ENCODE peak calls at places on chromosomes 2 and 18, in seven cellular contexts. One of them, this sample, is unnamed.

GRCh38 chr2:85111819-85112281 is 21.3 kb upstream of the TCF7L1 start:
- DNase-seq in K562: no peak
- DNase-seq in tibial nerve: no peak
- DNase-seq in heart left ventricle: no peak
- DNase-seq in adrenal gland: no peak
- DNase-seq in right lobe of liver: no peak
- DNase-seq in gastrocnemius medialis: no peak
- DNase-seq in this sample: no peak

GRCh38 chr18:74286106-74286856 is 5.5 kb downstream of the CYB5A start:
- DNase-seq in K562: no peak
- DNase-seq in tibial nerve: no peak
- DNase-seq in heart left ventricle: no peak
- DNase-seq in adrenal gland: no peak
- DNase-seq in right lobe of liver: no peak
- DNase-seq in gastrocnemius medialis: no peak
- DNase-seq in this sample: no peak

GRCh38 chr2:2530334-2530733 is 199.3 kb upstream of the MYT1L start:
- DNase-seq in K562: no peak
- DNase-seq in tibial nerve: no peak
- DNase-seq in heart left ventricle: no peak
- DNase-seq in adrenal gland: no peak
- DNase-seq in right lobe of liver: no peak
- DNase-seq in gastrocnemius medialis: no peak
- DNase-seq in this sample: no peak

GRCh38 chr2:50729306-50730105 is 302.4 kb downstream of the NRXN1 start:
- DNase-seq in K562: no peak
- DNase-seq in tibial nerve: no peak
- DNase-seq in heart left ventricle: no peak
- DNase-seq in adrenal gland: no peak
- DNase-seq in right lobe of liver: no peak
- DNase-seq in gastrocnemius medialis: no peak
- DNase-seq in this sample: no peak

GRCh38 chr18:32093523-32093922 is 1.8 kb downstream of the RNF138 start:
- DNase-seq in K562: peak; percentile 31
- DNase-seq in tibial nerve: no peak
- DNase-seq in heart left ventricle: no peak
- DNase-seq in adrenal gland: no peak
- DNase-seq in right lobe of liver: no peak
- DNase-seq in gastrocnemius medialis: no peak
- DNase-seq in this sample: no peak

GRCh38 chr18:64110692-64111480 is 38.0 kb downstream of the LINC00305 start:
- DNase-seq in K562: no peak
- DNase-seq in tibial nerve: no peak
- DNase-seq in heart left ventricle: no peak
- DNase-seq in adrenal gland: no peak
- DNase-seq in right lobe of liver: no peak
- DNase-seq in gastrocnemius medialis: no peak
- DNase-seq in this sample: no peak

GRCh38 chr2:12769492-12770105 is 52.9 kb downstream of the TRIB2 start:
- DNase-seq in K562: no peak
- DNase-seq in tibial nerve: no peak
- DNase-seq in heart left ventricle: peak; percentile 75
- DNase-seq in adrenal gland: no peak
- DNase-seq in right lobe of liver: peak; percentile 45
- DNase-seq in gastrocnemius medialis: peak; percentile 18
- DNase-seq in this sample: no peak

GRCh38 chr2:219025637-219026585 is 15.4 kb downstream of the CFAP65 start:
- DNase-seq in K562: no peak
- DNase-seq in tibial nerve: no peak
- DNase-seq in heart left ventricle: no peak
- DNase-seq in adrenal gland: no peak
- DNase-seq in right lobe of liver: no peak
- DNase-seq in gastrocnemius medialis: no peak
- DNase-seq in this sample: no peak

DNA sequence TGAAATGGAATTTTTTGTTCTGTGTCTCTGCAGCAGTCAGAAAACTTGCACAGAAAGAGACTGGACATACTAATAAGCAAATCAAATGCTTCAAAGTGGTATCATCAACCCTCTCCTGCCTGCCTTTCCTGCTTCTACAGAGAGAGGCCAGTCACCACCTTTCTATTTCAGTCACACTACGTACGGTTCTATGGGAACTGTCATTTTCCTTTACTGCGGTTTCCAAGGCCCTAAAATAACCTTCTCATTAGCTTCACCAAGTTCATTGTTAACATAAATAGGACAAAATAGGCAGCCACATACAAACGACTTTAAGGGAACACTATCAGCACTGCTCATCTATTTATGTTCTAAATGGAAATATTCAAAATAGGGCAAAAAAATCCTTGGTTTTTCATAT is 86.6 kb downstream of the METTL8 start:
- DNase-seq in K562: no peak
- DNase-seq in tibial nerve: no peak
- DNase-seq in heart left ventricle: no peak
- DNase-seq in adrenal gland: no peak
- DNase-seq in right lobe of liver: no peak
- DNase-seq in gastrocnemius medialis: no peak
- DNase-seq in this sample: no peak
- H3K27ac ChIP-seq in K562: no peak overlapping the region
- H3K27ac ChIP-seq in tibial nerve: no peak overlapping the region
- H3K27ac ChIP-seq in heart left ventricle: peak overlapping the region; percentile 14
- H3K27ac ChIP-seq in adrenal gland: peak overlapping the region; percentile 58
- H3K27ac ChIP-seq in right lobe of liver: no peak overlapping the region
- H3K27ac ChIP-seq in gastrocnemius medialis: no peak overlapping the region
- H3K27ac ChIP-seq in this sample: peak overlapping the region; percentile 22

GRCh38 chr2:242088471-242089212 is 219.1 kb downstream of the RTP5 start:
- DNase-seq in K562: peak; percentile 84
- DNase-seq in tibial nerve: peak; percentile 85
- DNase-seq in heart left ventricle: peak; percentile 97
- DNase-seq in adrenal gland: peak; percentile 92
- DNase-seq in right lobe of liver: peak; percentile 96
- DNase-seq in gastrocnemius medialis: peak; percentile 87
- DNase-seq in this sample: peak; percentile 89
- TF ChIP-seq POLR2A in K562: peak; percentile 41
- TF ChIP-seq POLR2A in tibial nerve: peak; percentile 72
- TF ChIP-seq POLR2A in heart left ventricle: peak; percentile 87
- TF ChIP-seq POLR2A in adrenal gland: peak; percentile 84
- TF ChIP-seq POLR2A in right lobe of liver: peak; percentile 77
- TF ChIP-seq POLR2A in gastrocnemius medialis: peak; percentile 86
- TF ChIP-seq POLR2A in this sample: no peak

GRCh38 chr2:233823731-233824121 is 30.6 kb downstream of the HJURP start:
- DNase-seq in K562: no peak
- DNase-seq in tibial nerve: no peak
- DNase-seq in heart left ventricle: no peak
- DNase-seq in adrenal gland: no peak
- DNase-seq in right lobe of liver: no peak
- DNase-seq in gastrocnemius medialis: no peak
- DNase-seq in this sample: no peak
- H3K4me3 ChIP-seq in K562: no peak overlapping the region
- H3K4me3 ChIP-seq in tibial nerve: no peak overlapping the region
- H3K4me3 ChIP-seq in heart left ventricle: no peak overlapping the region
- H3K4me3 ChIP-seq in adrenal gland: no peak overlapping the region
- H3K4me3 ChIP-seq in right lobe of liver: no peak overlapping the region
- H3K4me3 ChIP-seq in gastrocnemius medialis: no peak overlapping the region
- H3K4me3 ChIP-seq in this sample: no peak overlapping the region

GRCh38 chr2:45748239-45748638 is 96.8 kb downstream of the PRKCE start:
- DNase-seq in K562: no peak
- DNase-seq in tibial nerve: peak; percentile 26
- DNase-seq in heart left ventricle: no peak
- DNase-seq in adrenal gland: no peak
- DNase-seq in right lobe of liver: no peak
- DNase-seq in gastrocnemius medialis: peak; percentile 35
- DNase-seq in this sample: no peak
- H3K27ac ChIP-seq in K562: no peak overlapping the region
- H3K27ac ChIP-seq in tibial nerve: no peak overlapping the region
- H3K27ac ChIP-seq in heart left ventricle: no peak overlapping the region
- H3K27ac ChIP-seq in adrenal gland: no peak overlapping the region
- H3K27ac ChIP-seq in right lobe of liver: no peak overlapping the region
- H3K27ac ChIP-seq in gastrocnemius medialis: no peak overlapping the region
- H3K27ac ChIP-seq in this sample: no peak overlapping the region

GRCh38 chr2:161546635-161547034 is 77.6 kb upstream of the SLC4A10 start:
- DNase-seq in K562: no peak
- DNase-seq in tibial nerve: no peak
- DNase-seq in heart left ventricle: no peak
- DNase-seq in adrenal gland: no peak
- DNase-seq in right lobe of liver: no peak
- DNase-seq in gastrocnemius medialis: no peak
- DNase-seq in this sample: no peak
- TF ChIP-seq POLR2A in K562: no peak
- TF ChIP-seq POLR2A in tibial nerve: no peak
- TF ChIP-seq POLR2A in heart left ventricle: no peak
- TF ChIP-seq POLR2A in adrenal gland: no peak
- TF ChIP-seq POLR2A in right lobe of liver: no peak
- TF ChIP-seq POLR2A in gastrocnemius medialis: no peak
- TF ChIP-seq POLR2A in this sample: no peak

DNA sequence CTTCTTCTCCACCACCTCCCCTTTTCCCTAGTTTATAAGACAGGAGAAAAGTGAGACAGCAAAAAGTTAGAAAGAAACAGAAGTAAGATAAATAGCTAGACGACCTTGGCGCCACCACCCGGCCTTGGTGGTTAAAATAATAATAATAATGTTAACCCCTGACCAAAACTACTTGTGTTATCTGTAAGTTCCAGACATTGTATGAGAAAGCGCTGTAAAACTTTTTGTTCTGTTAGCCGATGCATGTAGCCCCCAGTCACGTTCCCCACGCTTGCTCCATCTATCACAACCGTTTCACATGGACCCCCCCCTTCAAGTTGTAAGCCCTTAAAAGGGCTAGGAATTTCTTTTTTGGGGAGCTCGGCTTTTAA is 1.5 kb upstream of the BUB1 start:
- DNase-seq in K562: peak; percentile 49
- DNase-seq in tibial nerve: no peak
- DNase-seq in heart left ventricle: no peak
- DNase-seq in adrenal gland: no peak
- DNase-seq in right lobe of liver: no peak
- DNase-seq in gastrocnemius medialis: no peak
- DNase-seq in this sample: no peak
- H3K4me3 ChIP-seq in K562: peak overlapping the region; percentile 69
- H3K4me3 ChIP-seq in tibial nerve: no peak overlapping the region
- H3K4me3 ChIP-seq in heart left ventricle: no peak overlapping the region
- H3K4me3 ChIP-seq in adrenal gland: no peak overlapping the region
- H3K4me3 ChIP-seq in right lobe of liver: no peak overlapping the region
- H3K4me3 ChIP-seq in gastrocnemius medialis: peak overlapping the region; percentile 73
- H3K4me3 ChIP-seq in this sample: no peak overlapping the region

DNA sequence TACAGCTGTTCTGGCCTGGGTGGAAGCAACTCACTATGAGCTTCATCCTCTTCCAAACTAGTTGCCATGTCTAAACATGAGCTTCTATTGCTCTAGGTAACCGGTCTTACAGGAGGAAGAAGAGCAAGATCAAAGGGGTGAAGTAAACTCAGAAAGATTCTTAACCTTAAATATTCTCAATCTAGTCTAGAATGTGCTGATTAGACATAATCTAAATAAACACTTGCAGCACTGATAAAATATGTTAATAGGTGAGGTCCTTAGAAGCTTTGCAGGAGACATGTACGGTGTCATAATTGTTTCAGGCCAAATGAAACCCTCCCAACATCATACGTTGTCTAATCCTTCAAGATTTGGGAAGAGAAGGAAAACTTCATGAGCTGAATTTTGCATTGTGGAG is 431.6 kb upstream of the FSHR start:
- DNase-seq in K562: no peak
- DNase-seq in tibial nerve: no peak
- DNase-seq in heart left ventricle: no peak
- DNase-seq in adrenal gland: no peak
- DNase-seq in right lobe of liver: no peak
- DNase-seq in gastrocnemius medialis: no peak
- DNase-seq in this sample: no peak
- H3K27ac ChIP-seq in K562: no peak overlapping the region
- H3K27ac ChIP-seq in tibial nerve: no peak overlapping the region
- H3K27ac ChIP-seq in heart left ventricle: no peak overlapping the region
- H3K27ac ChIP-seq in adrenal gland: no peak overlapping the region
- H3K27ac ChIP-seq in right lobe of liver: no peak overlapping the region
- H3K27ac ChIP-seq in gastrocnemius medialis: no peak overlapping the region
- H3K27ac ChIP-seq in this sample: no peak overlapping the region

GRCh38 chr2:156647377-156648010 is 211.3 kb downstream of the GPD2 start:
- DNase-seq in K562: no peak
- DNase-seq in tibial nerve: no peak
- DNase-seq in heart left ventricle: no peak
- DNase-seq in adrenal gland: no peak
- DNase-seq in right lobe of liver: no peak
- DNase-seq in gastrocnemius medialis: no peak
- DNase-seq in this sample: no peak
- TF ChIP-seq POLR2A in K562: no peak
- TF ChIP-seq POLR2A in tibial nerve: no peak
- TF ChIP-seq POLR2A in heart left ventricle: no peak
- TF ChIP-seq POLR2A in adrenal gland: no peak
- TF ChIP-seq POLR2A in right lobe of liver: no peak
- TF ChIP-seq POLR2A in gastrocnemius medialis: no peak
- TF ChIP-seq POLR2A in this sample: no peak